ENCODE peak calls at places on chromosomes 12 and 14, in four cellular contexts. C is NAMALWA, O is testis, J is mesendoderm. D is an unnamed sample.

GRCh38 chr14:28612414-28612813 is 154.2 kb upstream of the FOXG1 start:
- DNase-seq in J (no peak), C (no peak), O (no peak), D (no peak)

GRCh38 chr14:50533806-50534205 is 1.4 kb upstream of the MAP4K5 start:
- DNase-seq in C (no peak), O (no peak), J (no peak), D (no peak)

GRCh38 chr12:7108928-7109920 is at the start of gene C1RL:
- DNase-seq in O (peak), J (peak), C (peak), D (peak)

GRCh38 chr14:63896278-63896720 is 43.5 kb downstream of the SYNE2 start:
- DNase-seq in J (no peak), C (no peak), O (peak), D (peak)

GRCh38 chr14:63877594-63877993 is 24.8 kb downstream of the SYNE2 start:
- DNase-seq in C (no peak), O (no peak), J (no peak), D (no peak)

GRCh38 chr14:75547552-75548250 is 25.4 kb downstream of the BATF start:
- DNase-seq in J (no peak), O (no peak), C (no peak), D (no peak)

GRCh38 chr12:583251-583869 is 79.9 kb downstream of the NINJ2 start:
- DNase-seq in J (no peak), C (no peak), O (no peak), D (no peak)

GRCh38 chr14:23727566-23728335 is 91.6 kb downstream of the DHRS2 start:
- DNase-seq in J (peak), O (peak), C (peak), D (peak)

GRCh38 chr14:54188036-54188666 is 208.7 kb upstream of the CDKN3 start:
- DNase-seq in C (no peak), O (peak), J (peak), D (no peak)

GRCh38 chr12:104057771-104058197 is 6.5 kb upstream of the HCFC2 start:
- DNase-seq in O (no peak), J (peak), C (peak), D (no peak)

GRCh38 chr14:67396381-67396965 is 15.5 kb downstream of the PLEK2 start:
- DNase-seq in J (peak), C (no peak), O (no peak), D (no peak)

GRCh38 chr12:6956332-6956727 is 5.2 kb downstream of the PTPN6 start:
- DNase-seq in J (no peak), C (no peak), O (no peak), D (no peak)

GRCh38 chr12:47088021-47088944 is 8.5 kb upstream of the AMIGO2 start:
- DNase-seq in O (no peak), J (no peak), C (no peak), D (no peak)

GRCh38 chr12:107178776-107179175 is 85.4 kb upstream of the CRY1 start:
- DNase-seq in O (no peak), C (no peak), J (no peak), D (no peak)

GRCh38 chr12:13097526-13097925 is 5.9 kb downstream of the GSG1 start:
- DNase-seq in C (peak), O (no peak), J (no peak), D (no peak)

GRCh38 chr12:57560516-57560915 is 10.7 kb downstream of the KIF5A start:
- DNase-seq in O (no peak), C (no peak), J (no peak), D (no peak)

GRCh38 chr12:10033783-10034381 is 3.4 kb downstream of the CLEC9A start:
- DNase-seq in C (peak), O (no peak), J (no peak), D (no peak)

GRCh38 chr12:66971816-66972215 is 292.9 kb upstream of the GRIP1 start:
- DNase-seq in C (no peak), O (no peak), J (no peak), D (no peak)

GRCh38 chr12:127145543-127145928 is 1121.4 kb upstream of the TMEM132C start:
- DNase-seq in J (no peak), O (no peak), C (no peak), D (no peak)

GRCh38 chr12:127342861-127343260 is 924.1 kb upstream of the TMEM132C start:
- DNase-seq in J (no peak), C (no peak), O (no peak), D (no peak)

GRCh38 chr12:102824218-102824835 is 92.7 kb downstream of the PAH start:
- DNase-seq in J (peak), C (no peak), O (peak), D (peak)

GRCh38 chr12:126668961-126669360 is 1598.0 kb upstream of the TMEM132C start:
- DNase-seq in C (no peak), O (no peak), J (no peak), D (no peak)

GRCh38 chr14:30272848-30273563 is 286.0 kb upstream of the G2E3 start:
- DNase-seq in O (peak), C (no peak), J (peak), D (no peak)

GRCh38 chr12:60196366-60196765 is 600.5 kb downstream of the SLC16A7 start:
- DNase-seq in J (no peak), C (no peak), O (no peak), D (no peak)

GRCh38 chr12:30515351-30515750 is 180.3 kb downstream of the IPO8 start:
- DNase-seq in C (peak), J (peak), O (no peak), D (no peak)

GRCh38 chr14:105069887-105070759 is 4.9 kb upstream of the GPR132 start:
- DNase-seq in J (no peak), O (no peak), C (no peak), D (peak)

GRCh38 chr14:70027785-70028428 is 148.7 kb downstream of the SMOC1 start:
- DNase-seq in C (peak), J (peak), O (peak), D (peak)

GRCh38 chr12:115000038-115000437 is 316.1 kb upstream of the TBX3 start:
- DNase-seq in O (peak), J (peak), C (no peak), D (peak)

GRCh38 chr12:59665692-59666091 is 69.9 kb downstream of the SLC16A7 start:
- DNase-seq in O (no peak), C (no peak), J (no peak), D (no peak)

GRCh38 chr12:57389033-57389432 is 41.8 kb downstream of the R3HDM2 start:
- DNase-seq in J (peak), O (no peak), C (no peak), D (no peak)